ENCODE peak calls at places on chromosomes 16 and 17, in eight cellular contexts. One of them, this sample, is unnamed.

GRCh38 chr17:63772801-63773271 is 561 bp downstream of the CCDC47 start:
- DNase-seq in LHCN-M2: peak; percentile 30
- DNase-seq in sigmoid colon: no peak
- DNase-seq in amniotic stem cell: no peak
- DNase-seq in astrocyte of the hippocampus: peak; percentile 43
- DNase-seq in ELF-1: peak; percentile 20
- DNase-seq in mucosa of descending colon: no peak
- DNase-seq in hypothalamus: no peak
- DNase-seq in this sample: no peak

GRCh38 chr17:80907281-80907680 is 84.4 kb upstream of the CHMP6 start:
- DNase-seq in astrocyte of the hippocampus: no peak
- DNase-seq in sigmoid colon: no peak
- DNase-seq in mucosa of descending colon: no peak
- DNase-seq in amniotic stem cell: no peak
- DNase-seq in hypothalamus: no peak
- DNase-seq in LHCN-M2: no peak
- DNase-seq in ELF-1: no peak
- DNase-seq in this sample: peak; percentile 59

GRCh38 chr17:40022961-40023541 is 7.8 kb downstream of the CSF3 start:
- DNase-seq in hypothalamus: no peak
- DNase-seq in sigmoid colon: no peak
- DNase-seq in amniotic stem cell: no peak
- DNase-seq in mucosa of descending colon: peak; percentile 82
- DNase-seq in ELF-1: no peak
- DNase-seq in LHCN-M2: no peak
- DNase-seq in astrocyte of the hippocampus: no peak
- DNase-seq in this sample: peak; percentile 89

GRCh38 chr17:82019905-82020873 is 2.5 kb downstream of the CENPX start:
- DNase-seq in sigmoid colon: no peak
- DNase-seq in hypothalamus: no peak
- DNase-seq in LHCN-M2: peak; percentile 27
- DNase-seq in ELF-1: peak; percentile 82
- DNase-seq in astrocyte of the hippocampus: peak; percentile 60
- DNase-seq in amniotic stem cell: no peak
- DNase-seq in mucosa of descending colon: peak; percentile 78
- DNase-seq in this sample: no peak

GRCh38 chr17:73338566-73339247 is 26.9 kb upstream of the CDC42EP4 start:
- DNase-seq in mucosa of descending colon: no peak
- DNase-seq in LHCN-M2: no peak
- DNase-seq in ELF-1: no peak
- DNase-seq in sigmoid colon: no peak
- DNase-seq in hypothalamus: no peak
- DNase-seq in astrocyte of the hippocampus: no peak
- DNase-seq in amniotic stem cell: no peak
- DNase-seq in this sample: no peak

GRCh38 chr16:4330277-4330882 is 14.5 kb downstream of the GLIS2 start:
- DNase-seq in hypothalamus: peak; percentile 65
- DNase-seq in astrocyte of the hippocampus: peak; percentile 81
- DNase-seq in ELF-1: peak; percentile 74
- DNase-seq in mucosa of descending colon: peak; percentile 78
- DNase-seq in LHCN-M2: no peak
- DNase-seq in amniotic stem cell: peak; percentile 31
- DNase-seq in sigmoid colon: peak; percentile 91
- DNase-seq in this sample: peak; percentile 70

GRCh38 chr16:5072334-5073278 is 963 bp downstream of the ALG1 start:
- DNase-seq in amniotic stem cell: no peak
- DNase-seq in ELF-1: no peak
- DNase-seq in LHCN-M2: peak; percentile 12
- DNase-seq in hypothalamus: no peak
- DNase-seq in sigmoid colon: peak; percentile 51
- DNase-seq in astrocyte of the hippocampus: no peak
- DNase-seq in mucosa of descending colon: no peak
- DNase-seq in this sample: peak; percentile 15

GRCh38 chr17:74227271-74227670 is 13.9 kb downstream of the TTYH2 start:
- DNase-seq in amniotic stem cell: no peak
- DNase-seq in astrocyte of the hippocampus: no peak
- DNase-seq in ELF-1: no peak
- DNase-seq in sigmoid colon: no peak
- DNase-seq in hypothalamus: no peak
- DNase-seq in LHCN-M2: no peak
- DNase-seq in mucosa of descending colon: no peak
- DNase-seq in this sample: no peak

GRCh38 chr16:77295896-77296295 is 96.7 kb downstream of the SYCE1L start:
- DNase-seq in amniotic stem cell: no peak
- DNase-seq in mucosa of descending colon: no peak
- DNase-seq in sigmoid colon: no peak
- DNase-seq in LHCN-M2: no peak
- DNase-seq in ELF-1: no peak
- DNase-seq in astrocyte of the hippocampus: no peak
- DNase-seq in hypothalamus: no peak
- DNase-seq in this sample: no peak

GRCh38 chr16:80015566-80015965 is 415.0 kb upstream of the MAF start:
- DNase-seq in sigmoid colon: no peak
- DNase-seq in hypothalamus: no peak
- DNase-seq in amniotic stem cell: no peak
- DNase-seq in astrocyte of the hippocampus: no peak
- DNase-seq in mucosa of descending colon: no peak
- DNase-seq in ELF-1: no peak
- DNase-seq in LHCN-M2: peak; percentile 14
- DNase-seq in this sample: no peak

GRCh38 chr17:80898706-80899105 is 92.9 kb upstream of the CHMP6 start:
- DNase-seq in sigmoid colon: no peak
- DNase-seq in mucosa of descending colon: no peak
- DNase-seq in astrocyte of the hippocampus: no peak
- DNase-seq in hypothalamus: no peak
- DNase-seq in amniotic stem cell: no peak
- DNase-seq in LHCN-M2: no peak
- DNase-seq in ELF-1: no peak
- DNase-seq in this sample: no peak

GRCh38 chr17:47751471-47751870 is 18.4 kb downstream of the TBX21 start:
- DNase-seq in mucosa of descending colon: no peak
- DNase-seq in amniotic stem cell: no peak
- DNase-seq in ELF-1: no peak
- DNase-seq in astrocyte of the hippocampus: no peak
- DNase-seq in LHCN-M2: no peak
- DNase-seq in hypothalamus: no peak
- DNase-seq in sigmoid colon: no peak
- DNase-seq in this sample: no peak

GRCh38 chr16:63311313-63311712 is 1275.1 kb upstream of the CDH8 start:
- DNase-seq in sigmoid colon: no peak
- DNase-seq in mucosa of descending colon: no peak
- DNase-seq in ELF-1: no peak
- DNase-seq in LHCN-M2: no peak
- DNase-seq in astrocyte of the hippocampus: no peak
- DNase-seq in amniotic stem cell: no peak
- DNase-seq in hypothalamus: no peak
- DNase-seq in this sample: no peak

GRCh38 chr17:50326831-50327364 is 19.0 kb upstream of the XYLT2 start:
- DNase-seq in sigmoid colon: no peak
- DNase-seq in amniotic stem cell: no peak
- DNase-seq in astrocyte of the hippocampus: no peak
- DNase-seq in LHCN-M2: no peak
- DNase-seq in mucosa of descending colon: no peak
- DNase-seq in hypothalamus: no peak
- DNase-seq in ELF-1: no peak
- DNase-seq in this sample: no peak

GRCh38 chr16:68059804-68060203 is 25.4 kb upstream of the NFATC3 start:
- DNase-seq in mucosa of descending colon: no peak
- DNase-seq in LHCN-M2: no peak
- DNase-seq in ELF-1: no peak
- DNase-seq in amniotic stem cell: no peak
- DNase-seq in astrocyte of the hippocampus: no peak
- DNase-seq in hypothalamus: no peak
- DNase-seq in sigmoid colon: peak; percentile 4
- DNase-seq in this sample: no peak

GRCh38 chr17:46003907-46004748 is 5.1 kb downstream of the STH start:
- DNase-seq in sigmoid colon: peak; percentile 76
- DNase-seq in hypothalamus: peak; percentile 87
- DNase-seq in LHCN-M2: peak; percentile 19
- DNase-seq in ELF-1: no peak
- DNase-seq in amniotic stem cell: no peak
- DNase-seq in astrocyte of the hippocampus: peak; percentile 73
- DNase-seq in mucosa of descending colon: peak; percentile 78
- DNase-seq in this sample: no peak

GRCh38 chr17:29622337-29623282 is at the start of gene CORO6:
- DNase-seq in LHCN-M2: peak; percentile 62
- DNase-seq in hypothalamus: peak; percentile 36
- DNase-seq in ELF-1: peak; percentile 92
- DNase-seq in mucosa of descending colon: peak; percentile 60
- DNase-seq in sigmoid colon: peak; percentile 83
- DNase-seq in astrocyte of the hippocampus: peak; percentile 72
- DNase-seq in amniotic stem cell: no peak
- DNase-seq in this sample: no peak

GRCh38 chr16:23406546-23407240 is 46.3 kb downstream of the COG7 start:
- DNase-seq in mucosa of descending colon: no peak
- DNase-seq in astrocyte of the hippocampus: no peak
- DNase-seq in ELF-1: no peak
- DNase-seq in sigmoid colon: peak; percentile 44
- DNase-seq in amniotic stem cell: no peak
- DNase-seq in LHCN-M2: no peak
- DNase-seq in hypothalamus: no peak
- DNase-seq in this sample: no peak

GRCh38 chr16:70396209-70396904 is 42.5 kb downstream of the ST3GAL2 start:
- DNase-seq in mucosa of descending colon: no peak
- DNase-seq in astrocyte of the hippocampus: no peak
- DNase-seq in amniotic stem cell: no peak
- DNase-seq in ELF-1: peak; percentile 79
- DNase-seq in hypothalamus: no peak
- DNase-seq in sigmoid colon: no peak
- DNase-seq in LHCN-M2: peak; percentile 19
- DNase-seq in this sample: no peak

GRCh38 chr17:37475713-37476420 is 13.8 kb upstream of the DUSP14 start:
- DNase-seq in LHCN-M2: no peak
- DNase-seq in astrocyte of the hippocampus: no peak
- DNase-seq in mucosa of descending colon: no peak
- DNase-seq in hypothalamus: no peak
- DNase-seq in ELF-1: no peak
- DNase-seq in sigmoid colon: no peak
- DNase-seq in amniotic stem cell: no peak
- DNase-seq in this sample: no peak

GRCh38 chr17:44970136-44970737 is 2.1 kb upstream of the C1QL1 start:
- DNase-seq in amniotic stem cell: no peak
- DNase-seq in LHCN-M2: no peak
- DNase-seq in mucosa of descending colon: no peak
- DNase-seq in ELF-1: peak; percentile 20
- DNase-seq in sigmoid colon: peak; percentile 89
- DNase-seq in hypothalamus: peak; percentile 26
- DNase-seq in astrocyte of the hippocampus: peak; percentile 78
- DNase-seq in this sample: no peak

GRCh38 chr17:37737081-37737480 is 7.8 kb downstream of the HNF1B start:
- DNase-seq in amniotic stem cell: no peak
- DNase-seq in sigmoid colon: no peak
- DNase-seq in hypothalamus: no peak
- DNase-seq in ELF-1: no peak
- DNase-seq in astrocyte of the hippocampus: no peak
- DNase-seq in LHCN-M2: no peak
- DNase-seq in mucosa of descending colon: no peak
- DNase-seq in this sample: no peak

GRCh38 chr17:63993368-63993990 is 4.7 kb upstream of the PRR29 start:
- DNase-seq in astrocyte of the hippocampus: no peak
- DNase-seq in mucosa of descending colon: no peak
- DNase-seq in ELF-1: no peak
- DNase-seq in hypothalamus: no peak
- DNase-seq in LHCN-M2: no peak
- DNase-seq in sigmoid colon: peak; percentile 43
- DNase-seq in amniotic stem cell: no peak
- DNase-seq in this sample: peak; percentile 48

GRCh38 chr16:30002614-30003346 is 6.7 kb downstream of the INO80E start:
- DNase-seq in LHCN-M2: no peak
- DNase-seq in astrocyte of the hippocampus: no peak
- DNase-seq in sigmoid colon: no peak
- DNase-seq in mucosa of descending colon: no peak
- DNase-seq in hypothalamus: no peak
- DNase-seq in ELF-1: no peak
- DNase-seq in amniotic stem cell: no peak
- DNase-seq in this sample: no peak

GRCh38 chr17:42081516-42082129 is 16.6 kb downstream of the ZNF385C start:
- DNase-seq in ELF-1: no peak
- DNase-seq in mucosa of descending colon: no peak
- DNase-seq in amniotic stem cell: no peak
- DNase-seq in astrocyte of the hippocampus: no peak
- DNase-seq in LHCN-M2: no peak
- DNase-seq in sigmoid colon: no peak
- DNase-seq in hypothalamus: no peak
- DNase-seq in this sample: no peak

GRCh38 chr17:55301521-55302406 is 37.0 kb downstream of the HLF start:
- DNase-seq in LHCN-M2: no peak
- DNase-seq in ELF-1: no peak
- DNase-seq in hypothalamus: no peak
- DNase-seq in astrocyte of the hippocampus: peak; percentile 54
- DNase-seq in mucosa of descending colon: no peak
- DNase-seq in sigmoid colon: no peak
- DNase-seq in amniotic stem cell: no peak
- DNase-seq in this sample: no peak

GRCh38 chr17:74211929-74212261 is 1.5 kb upstream of the TTYH2 start:
- DNase-seq in astrocyte of the hippocampus: no peak
- DNase-seq in LHCN-M2: no peak
- DNase-seq in mucosa of descending colon: no peak
- DNase-seq in amniotic stem cell: no peak
- DNase-seq in sigmoid colon: no peak
- DNase-seq in hypothalamus: no peak
- DNase-seq in ELF-1: peak; percentile 39
- DNase-seq in this sample: no peak

GRCh38 chr17:72117470-72117747 is 3.4 kb upstream of the SOX9 start:
- DNase-seq in ELF-1: no peak
- DNase-seq in astrocyte of the hippocampus: no peak
- DNase-seq in amniotic stem cell: no peak
- DNase-seq in mucosa of descending colon: no peak
- DNase-seq in LHCN-M2: no peak
- DNase-seq in hypothalamus: no peak
- DNase-seq in sigmoid colon: no peak
- DNase-seq in this sample: no peak

GRCh38 chr16:89722392-89723278 is 1.3 kb downstream of the ZNF276 start:
- DNase-seq in amniotic stem cell: no peak
- DNase-seq in hypothalamus: peak; percentile 45
- DNase-seq in astrocyte of the hippocampus: peak; percentile 60
- DNase-seq in LHCN-M2: no peak
- DNase-seq in sigmoid colon: peak; percentile 77
- DNase-seq in ELF-1: peak; percentile 69
- DNase-seq in mucosa of descending colon: peak; percentile 97
- DNase-seq in this sample: peak; percentile 91

GRCh38 chr17:36463916-36464764 is 22.3 kb upstream of the ZNHIT3 start:
- DNase-seq in mucosa of descending colon: peak; percentile 66
- DNase-seq in astrocyte of the hippocampus: peak; percentile 90
- DNase-seq in hypothalamus: no peak
- DNase-seq in sigmoid colon: peak; percentile 55
- DNase-seq in LHCN-M2: peak; percentile 52
- DNase-seq in ELF-1: peak; percentile 97
- DNase-seq in amniotic stem cell: peak; percentile 2
- DNase-seq in this sample: peak; percentile 87

GRCh38 chr16:4244254-4244812 is 2.5 kb upstream of the SRL start:
- DNase-seq in astrocyte of the hippocampus: no peak
- DNase-seq in ELF-1: peak; percentile 89
- DNase-seq in sigmoid colon: no peak
- DNase-seq in LHCN-M2: peak; percentile 57
- DNase-seq in amniotic stem cell: no peak
- DNase-seq in mucosa of descending colon: no peak
- DNase-seq in hypothalamus: no peak
- DNase-seq in this sample: no peak

This sample was measured in RWPE2.